ENCODE peak calls at places on chromosomes 5 and 9, in ten cellular contexts. Y, F, Q, H, G, L, D, A, Z and S are unnamed samples.

GRCh38 chr5:10649518-10650410 is 85.9 kb downstream of the ANKRD33B start:
- DNase-seq in Y (no peak), F (no peak), Q (no peak), H (no peak), G (no peak), L (no peak), D (no peak), A (no peak), Z (no peak), S (no peak)

GRCh38 chr9:89427621-89428221 is 70.2 kb downstream of the SEMA4D start:
- DNase-seq in Y (no peak), F (peak; percentile 49), Q (peak; percentile 82), H (no peak), G (peak; percentile 32), L (peak; percentile 33), D (no peak), A (no peak), Z (peak; percentile 59), S (peak; percentile 15)

GRCh38 chr5:95216136-95216955 is 68.5 kb downstream of the MCTP1 start:
- DNase-seq in Y (no peak), F (no peak), Q (no peak), H (no peak), G (no peak), L (no peak), D (no peak), A (no peak), Z (no peak), S (no peak)

GRCh38 chr5:59430066-59430702 is 463.3 kb downstream of the PDE4D start:
- DNase-seq in Y (no peak), F (no peak), Q (no peak), H (no peak), G (no peak), L (peak; percentile 19), D (no peak), A (no peak), Z (no peak), S (no peak)

GRCh38 chr5:157917909-157918809 is 59.2 kb upstream of the CLINT1 start:
- DNase-seq in Y (peak; percentile 16), F (peak; percentile 75), Q (peak; percentile 45), H (peak; percentile 86), G (peak; percentile 31), L (peak; percentile 51), D (no peak), A (no peak), Z (peak; percentile 28), S (peak; percentile 77)

GRCh38 chr5:103356344-103357091 is 98.0 kb downstream of the MACIR start:
- DNase-seq in Y (no peak), F (no peak), Q (no peak), H (no peak), G (no peak), L (no peak), D (no peak), A (no peak), Z (no peak), S (no peak)

GRCh38 chr9:80797427-80797825 is 891.9 kb downstream of the TLE1 start:
- DNase-seq in Y (no peak), F (no peak), Q (no peak), H (no peak), G (no peak), L (no peak), D (no peak), A (no peak), Z (no peak), S (no peak)

GRCh38 chr5:120354126-120354525 is 110.0 kb upstream of the PRR16 start:
- DNase-seq in Y (no peak), F (no peak), Q (no peak), H (no peak), G (no peak), L (no peak), D (no peak), A (no peak), Z (no peak), S (no peak)

GRCh38 chr5:127959152-127959764 is 124.3 kb upstream of the SLC12A2 start:
- DNase-seq in Y (peak; percentile 66), F (peak; percentile 92), Q (no peak), H (peak; percentile 83), G (no peak), L (peak; percentile 95), D (no peak), A (peak; percentile 33), Z (no peak), S (peak; percentile 57)

GRCh38 chr5:178786859-178787499 is 56.5 kb upstream of the ZNF354A start:
- DNase-seq in Y (no peak), F (peak; percentile 58), Q (no peak), H (no peak), G (no peak), L (peak; percentile 93), D (no peak), A (peak; percentile 31), Z (no peak), S (peak; percentile 95)

GRCh38 chr5:52710310-52710971 is 77.3 kb upstream of the ITGA1 start:
- DNase-seq in Y (no peak), F (no peak), Q (no peak), H (no peak), G (no peak), L (no peak), D (no peak), A (no peak), Z (no peak), S (no peak)

GRCh38 chr9:112233769-112234168 is 58.7 kb upstream of the SUSD1 start:
- DNase-seq in Y (peak; percentile 1), F (peak; percentile 60), Q (no peak), H (no peak), G (no peak), L (no peak), D (no peak), A (no peak), Z (no peak), S (peak; percentile 87)

GRCh38 chr5:130536726-130537125 is 628.3 kb downstream of the HINT1 start:
- DNase-seq in Y (no peak), F (no peak), Q (no peak), H (no peak), G (no peak), L (no peak), D (no peak), A (no peak), Z (no peak), S (no peak)

GRCh38 chr9:89768051-89768450 is 163.2 kb downstream of the GADD45G start:
- DNase-seq in Y (no peak), F (no peak), Q (no peak), H (no peak), G (no peak), L (no peak), D (no peak), A (no peak), Z (no peak), S (no peak)

GRCh38 chr9:133130721-133131244 is 9.7 kb upstream of the RALGDS start:
- DNase-seq in Y (no peak), F (no peak), Q (no peak), H (peak; percentile 61), G (peak; percentile 46), L (no peak), D (no peak), A (no peak), Z (no peak), S (no peak)

GRCh38 chr9:110095776-110096175 is 112.2 kb downstream of the C9orf152 start:
- DNase-seq in Y (no peak), F (peak; percentile 70), Q (no peak), H (no peak), G (no peak), L (no peak), D (no peak), A (no peak), Z (no peak), S (peak; percentile 84)

GRCh38 chr9:114910541-114910940 is 19.9 kb downstream of the TNFSF8 start:
- DNase-seq in Y (no peak), F (no peak), Q (no peak), H (no peak), G (no peak), L (peak; percentile 43), D (no peak), A (no peak), Z (no peak), S (no peak)

GRCh38 chr5:62538017-62538942 is 40.3 kb upstream of the LRRC70 start:
- DNase-seq in Y (no peak), F (peak; percentile 94), Q (no peak), H (no peak), G (no peak), L (peak; percentile 32), D (no peak), A (no peak), Z (no peak), S (no peak)

GRCh38 chr9:134738869-134739659 is 97.5 kb downstream of the COL5A1 start:
- DNase-seq in Y (no peak), F (peak; percentile 49), Q (peak; percentile 20), H (peak; percentile 63), G (peak; percentile 8), L (peak; percentile 45), D (no peak), A (peak; percentile 34), Z (peak; percentile 4), S (peak; percentile 96)

GRCh38 chr5:37552770-37553719 is 173.9 kb downstream of the WDR70 start:
- DNase-seq in Y (peak; percentile 57), F (peak; percentile 90), Q (no peak), H (no peak), G (no peak), L (no peak), D (no peak), A (no peak), Z (no peak), S (peak; percentile 75)

GRCh38 chr9:127706836-127707241 is at the start of gene CFAP157:
- DNase-seq in Y (no peak), F (no peak), Q (no peak), H (no peak), G (no peak), L (no peak), D (no peak), A (no peak), Z (no peak), S (peak; percentile 77)

GRCh38 chr9:4762108-4762888 is 21.3 kb upstream of the AK3 start:
- DNase-seq in Y (peak; percentile 56), F (peak; percentile 73), Q (peak; percentile 73), H (peak; percentile 89), G (peak; percentile 66), L (peak; percentile 48), D (peak; percentile 83), A (no peak), Z (peak; percentile 76), S (peak; percentile 41)

GRCh38 chr5:107618233-107618632 is 52.5 kb downstream of the EFNA5 start:
- DNase-seq in Y (no peak), F (no peak), Q (no peak), H (no peak), G (no peak), L (peak; percentile 44), D (no peak), A (no peak), Z (no peak), S (no peak)

GRCh38 chr5:68408345-68408871 is 192.9 kb downstream of the PIK3R1 start:
- DNase-seq in Y (no peak), F (no peak), Q (no peak), H (no peak), G (no peak), L (no peak), D (no peak), A (no peak), Z (no peak), S (no peak)

GRCh38 chr5:15492545-15492944 is 7.4 kb upstream of the FBXL7 start:
- DNase-seq in Y (no peak), F (no peak), Q (no peak), H (no peak), G (no peak), L (no peak), D (no peak), A (no peak), Z (no peak), S (no peak)

GRCh38 chr5:9473624-9474023 is 72.3 kb downstream of the SEMA5A start:
- DNase-seq in Y (no peak), F (peak; percentile 17), Q (no peak), H (no peak), G (no peak), L (no peak), D (no peak), A (no peak), Z (no peak), S (no peak)

GRCh38 chr5:67115238-67115637 is 81.4 kb downstream of the CD180 start:
- DNase-seq in Y (no peak), F (no peak), Q (no peak), H (no peak), G (no peak), L (no peak), D (no peak), A (no peak), Z (no peak), S (no peak)

GRCh38 chr9:96331236-96331947 is 29.4 kb upstream of the HSD17B3 start:
- DNase-seq in Y (no peak), F (peak; percentile 39), Q (no peak), H (no peak), G (no peak), L (no peak), D (no peak), A (no peak), Z (no peak), S (no peak)